ENCODE peak calls at places on chromosomes 2 and 18, in eight cellular contexts. L is GM23338; P is heart left ventricle; K is Peyer's patch; X is HL-60; C is CD8-positive, alpha-beta T cell; Q is foreskin fibroblast; V is brain microvascular endothelial cell. J is an unnamed sample.

GRCh38 chr2:147008481-147008880 is 836.3 kb upstream of the ACVR2A start:
- DNase-seq in V (no peak), P (no peak), K (no peak), Q (peak), X (no peak), C (no peak), L (no peak), J (no peak)

GRCh38 chr18:76948345-76948744 is 126.0 kb downstream of the ZNF236 start:
- DNase-seq in C (no peak), Q (no peak), V (no peak), P (no peak), L (no peak), X (no peak), K (no peak), J (no peak)

GRCh38 chr2:168348076-168348475 is 100.7 kb upstream of the STK39 start:
- DNase-seq in X (peak), Q (peak), V (peak), L (peak), C (no peak), P (no peak), K (no peak), J (peak)

GRCh38 chr2:135948642-135949355 is 36.6 kb downstream of the DARS1 start:
- DNase-seq in C (peak), K (no peak), V (peak), L (no peak), Q (peak), P (no peak), X (no peak), J (no peak)

GRCh38 chr2:64404002-64404731 is 49.8 kb upstream of the LGALSL start:
- DNase-seq in V (peak), P (peak), Q (peak), C (no peak), X (no peak), K (peak), L (peak), J (peak)

GRCh38 chr2:161486111-161486510 is 70.0 kb downstream of the TBR1 start:
- DNase-seq in C (no peak), Q (peak), P (no peak), X (no peak), L (no peak), V (no peak), K (no peak), J (no peak)

GRCh38 chr2:7203056-7203467 is 285.9 kb downstream of the RNF144A start:
- DNase-seq in L (peak), Q (peak), P (peak), X (peak), K (peak), V (peak), C (peak), J (peak)

GRCh38 chr2:44935854-44936185 is 5.7 kb upstream of the SIX3 start:
- DNase-seq in Q (no peak), P (no peak), K (no peak), V (no peak), C (no peak), L (no peak), X (no peak), J (no peak)

GRCh38 chr2:133532919-133533318 is 35.3 kb downstream of the NCKAP5 start:
- DNase-seq in L (no peak), V (no peak), Q (peak), P (no peak), K (no peak), X (no peak), C (no peak), J (no peak)

GRCh38 chr2:168841445-168841844 is 39.0 kb downstream of the NOSTRIN start:
- DNase-seq in V (no peak), C (no peak), X (no peak), Q (no peak), K (no peak), L (no peak), P (no peak), J (no peak)

GRCh38 chr18:37385846-37386435 is 179.7 kb downstream of the CELF4 start:
- DNase-seq in P (no peak), V (no peak), L (peak), Q (peak), K (no peak), X (no peak), C (no peak), J (no peak)

GRCh38 chr18:75009296-75009695 is 199.6 kb downstream of the PTGR3 start:
- DNase-seq in X (no peak), K (no peak), V (no peak), C (no peak), Q (no peak), P (no peak), L (no peak), J (no peak)

GRCh38 chr2:15795426-15795825 is 144.9 kb upstream of the MYCN start:
- DNase-seq in C (no peak), P (peak), K (no peak), V (no peak), X (no peak), L (no peak), Q (no peak), J (no peak)

GRCh38 chr2:142075826-142076225 is 55.0 kb downstream of the LRP1B start:
- DNase-seq in P (no peak), K (no peak), X (no peak), V (no peak), C (no peak), L (no peak), Q (no peak), J (no peak)

GRCh38 chr2:3472296-3472695 is 47.0 kb downstream of the ADI1 start:
- DNase-seq in K (no peak), X (no peak), C (no peak), V (no peak), P (no peak), Q (no peak), L (no peak), J (no peak)

GRCh38 chr2:104443137-104443536 is 410.8 kb upstream of the POU3F3 start:
- DNase-seq in P (no peak), Q (no peak), L (no peak), X (peak), K (no peak), V (no peak), C (no peak), J (no peak)

GRCh38 chr2:210443527-210443926 is 33.0 kb downstream of the LANCL1 start:
- DNase-seq in P (no peak), K (no peak), L (peak), C (no peak), V (no peak), X (no peak), Q (no peak), J (no peak)

GRCh38 chr18:36179562-36180334 is 7.5 kb upstream of the MOCOS start:
- DNase-seq in L (no peak), Q (peak), P (peak), X (peak), K (no peak), V (peak), C (no peak), J (peak)

GRCh38 chr2:43943323-43943722 is 52.5 kb downstream of the LRPPRC start:
- DNase-seq in Q (no peak), C (no peak), V (no peak), P (no peak), X (no peak), L (peak), K (no peak), J (no peak)

GRCh38 chr2:157875720-157876065 is 437 bp downstream of the ACVR1 start:
- DNase-seq in C (peak), L (peak), Q (no peak), K (peak), V (no peak), P (no peak), X (no peak), J (no peak)

GRCh38 chr2:230913812-230914211 is 11.2 kb downstream of the GPR55 start:
- DNase-seq in P (peak), C (no peak), Q (no peak), K (no peak), L (no peak), V (no peak), X (peak), J (no peak)

GRCh38 chr2:174342600-174343342 is 8.0 kb downstream of the SP9 start:
- DNase-seq in K (no peak), X (no peak), P (no peak), Q (no peak), V (no peak), C (no peak), L (peak), J (no peak)

GRCh38 chr2:218961651-218962570 is 2.4 kb downstream of the CDK5R2 start:
- DNase-seq in Q (no peak), L (peak), K (no peak), P (no peak), X (no peak), C (no peak), V (no peak), J (no peak)
- H3K4me3 ChIP-seq in Q (no peak), L (peak), K (no peak), P (no peak), X (no peak), C (no peak), V (no peak), J (no peak)

DNA sequence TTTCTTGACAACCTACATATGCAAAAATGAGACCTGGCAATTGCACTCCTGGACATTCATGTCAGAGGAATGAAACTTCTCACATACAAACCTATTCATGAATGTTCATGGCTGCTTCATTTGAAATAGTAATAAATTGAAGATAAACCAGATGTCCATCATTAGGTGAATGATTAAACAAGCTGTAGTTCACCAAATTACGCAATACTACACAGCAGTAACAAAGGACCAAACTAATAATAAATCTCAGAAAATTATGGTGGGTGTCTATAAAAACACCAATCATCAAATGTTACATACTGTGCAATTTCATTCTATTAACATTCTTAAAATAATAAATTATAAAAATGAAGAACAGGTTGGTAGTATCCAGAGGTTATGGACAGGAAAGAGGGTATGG is 13.5 kb downstream of the DOK6 start:
- DNase-seq in C (no peak), K (no peak), V (no peak), P (no peak), Q (no peak), L (no peak), X (no peak), J (no peak)
- H3K4me3 ChIP-seq in C (no peak), K (no peak), V (no peak), P (no peak), Q (no peak), L (no peak), X (no peak), J (no peak)

GRCh38 chr18:9066817-9067306 is 35.6 kb upstream of the NDUFV2 start:
- DNase-seq in L (no peak), V (no peak), C (no peak), K (no peak), Q (no peak), X (no peak), P (no peak), J (no peak)

GRCh38 chr18:9068346-9068745 is 34.2 kb upstream of the NDUFV2 start:
- DNase-seq in Q (no peak), K (no peak), C (no peak), P (no peak), L (no peak), V (no peak), X (no peak), J (no peak)

GRCh38 chr18:9066358-9066757 is 36.1 kb upstream of the NDUFV2 start:
- DNase-seq in L (no peak), K (no peak), P (no peak), C (no peak), V (no peak), Q (no peak), X (no peak), J (no peak)

GRCh38 chr18:9067823-9068222 is 34.7 kb upstream of the NDUFV2 start:
- DNase-seq in C (no peak), X (no peak), P (no peak), L (no peak), V (no peak), K (no peak), Q (no peak), J (no peak)

GRCh38 chr18:9065864-9066263 is 36.6 kb upstream of the NDUFV2 start:
- DNase-seq in P (no peak), K (no peak), X (no peak), V (no peak), L (no peak), Q (no peak), C (no peak), J (no peak)
- H3K4me3 ChIP-seq in P (no peak), K (no peak), X (no peak), V (no peak), L (no peak), Q (no peak), C (no peak), J (no peak)

DNA sequence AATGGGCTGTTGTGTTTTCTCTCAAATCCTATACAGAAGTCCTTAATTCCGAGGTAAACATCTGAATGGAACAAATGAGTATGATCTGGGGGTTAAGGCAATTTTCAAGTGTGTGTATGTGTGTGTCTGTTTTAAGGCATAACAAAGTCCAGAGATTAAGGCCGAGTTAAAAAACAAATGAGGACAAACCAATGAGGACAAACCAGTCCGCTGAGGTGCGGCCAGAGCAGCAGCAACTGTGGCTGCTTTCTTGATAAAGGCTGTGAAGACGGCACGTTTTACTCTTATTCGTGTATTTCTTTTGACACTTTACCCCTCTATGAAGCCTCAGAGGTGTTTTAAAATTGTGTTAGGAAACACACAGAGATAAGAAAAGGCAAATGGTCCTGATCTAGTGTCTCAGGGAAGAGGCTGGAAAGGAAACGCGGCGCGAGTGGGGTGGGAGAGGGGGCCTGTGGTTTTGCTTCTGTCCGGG is 495 bp upstream of the GULP1 start:
- DNase-seq in V (no peak), P (no peak), K (no peak), L (no peak), Q (peak), X (no peak), C (no peak), J (no peak)
- H3K4me3 ChIP-seq in V (peak), P (peak), K (peak), L (peak), Q (peak), X (no peak), C (no peak), J (peak)

GRCh38 chr2:242085941-242086621 is 216.6 kb downstream of the RTP5 start:
- DNase-seq in P (peak), L (no peak), X (peak), C (no peak), Q (peak), V (no peak), K (peak), J (no peak)
- H3K4me3 ChIP-seq in P (peak), L (no peak), X (no peak), C (no peak), Q (no peak), V (no peak), K (no peak), J (no peak)

GRCh38 chr2:165793779-165794519 is at the start of gene GALNT3:
- DNase-seq in C (peak), K (peak), Q (peak), L (peak), P (peak), X (peak), V (no peak), J (no peak)

GRCh38 chr2:165793161-165793778 is 777 bp downstream of the GALNT3 start:
- DNase-seq in V (peak), Q (peak), K (peak), L (peak), P (peak), C (no peak), X (peak), J (no peak)

GRCh38 chr2:165794520-165794882 is 454 bp upstream of the GALNT3 start:
- DNase-seq in K (peak), P (peak), L (peak), C (peak), V (peak), Q (peak), X (peak), J (no peak)

GRCh38 chr2:165796129-165796528 is 2.1 kb upstream of the GALNT3 start:
- DNase-seq in Q (no peak), K (no peak), X (no peak), P (no peak), L (no peak), C (no peak), V (no peak), J (no peak)

DNA sequence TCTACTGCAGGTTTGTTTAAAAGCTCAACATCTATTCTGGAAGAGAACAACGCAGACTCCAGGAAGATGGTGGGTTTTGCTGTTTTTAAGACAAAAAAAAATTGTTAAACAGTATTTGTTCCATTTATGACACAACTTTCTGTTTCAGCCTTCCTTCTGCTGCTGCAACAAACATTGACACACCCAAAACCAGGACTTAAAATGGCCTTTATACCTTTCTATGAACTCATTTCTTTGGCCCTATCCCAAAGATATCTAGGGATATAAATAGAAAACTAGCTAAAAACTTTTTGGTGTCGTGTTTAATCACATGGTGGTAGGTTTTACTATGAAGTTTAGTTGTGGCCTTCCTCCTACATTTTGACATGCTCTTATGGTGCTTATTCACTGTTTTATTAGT is 964 bp upstream of the GALNT3 start:
- DNase-seq in P (no peak), X (no peak), C (no peak), L (no peak), K (no peak), V (no peak), Q (no peak), J (no peak)
- H3K4me3 ChIP-seq in P (peak), X (peak), C (peak), L (peak), K (peak), V (no peak), Q (peak), J (peak)

GRCh38 chr2:19357383-19358241 is 811 bp downstream of the OSR1 start:
- DNase-seq in Q (peak), C (no peak), P (no peak), L (peak), X (no peak), V (no peak), K (no peak), J (no peak)
- H3K4me3 ChIP-seq in Q (peak), C (peak), P (peak), L (peak), X (no peak), V (peak), K (peak), J (peak)

GRCh38 chr2:224958873-224959272 is 83.4 kb downstream of the DOCK10 start:
- DNase-seq in C (no peak), X (no peak), P (no peak), Q (peak), L (no peak), K (no peak), V (no peak), J (no peak)

GRCh38 chr2:224954980-224955379 is 87.3 kb downstream of the DOCK10 start:
- DNase-seq in P (no peak), K (no peak), V (no peak), X (no peak), C (no peak), Q (no peak), L (no peak), J (no peak)

GRCh38 chr2:224958466-224958857 is 83.8 kb downstream of the DOCK10 start:
- DNase-seq in V (no peak), Q (peak), X (no peak), P (no peak), L (no peak), C (no peak), K (no peak), J (no peak)

GRCh38 chr2:224956706-224957105 is 85.6 kb downstream of the DOCK10 start:
- DNase-seq in X (no peak), K (no peak), V (no peak), Q (no peak), L (no peak), P (no peak), C (no peak), J (no peak)

GRCh38 chr2:224957540-224958465 is 84.5 kb downstream of the DOCK10 start:
- DNase-seq in K (peak), Q (peak), L (no peak), C (no peak), V (no peak), X (no peak), P (no peak), J (no peak)
- H3K4me3 ChIP-seq in K (no peak), Q (peak), L (no peak), C (no peak), V (no peak), X (no peak), P (no peak), J (no peak)

DNA sequence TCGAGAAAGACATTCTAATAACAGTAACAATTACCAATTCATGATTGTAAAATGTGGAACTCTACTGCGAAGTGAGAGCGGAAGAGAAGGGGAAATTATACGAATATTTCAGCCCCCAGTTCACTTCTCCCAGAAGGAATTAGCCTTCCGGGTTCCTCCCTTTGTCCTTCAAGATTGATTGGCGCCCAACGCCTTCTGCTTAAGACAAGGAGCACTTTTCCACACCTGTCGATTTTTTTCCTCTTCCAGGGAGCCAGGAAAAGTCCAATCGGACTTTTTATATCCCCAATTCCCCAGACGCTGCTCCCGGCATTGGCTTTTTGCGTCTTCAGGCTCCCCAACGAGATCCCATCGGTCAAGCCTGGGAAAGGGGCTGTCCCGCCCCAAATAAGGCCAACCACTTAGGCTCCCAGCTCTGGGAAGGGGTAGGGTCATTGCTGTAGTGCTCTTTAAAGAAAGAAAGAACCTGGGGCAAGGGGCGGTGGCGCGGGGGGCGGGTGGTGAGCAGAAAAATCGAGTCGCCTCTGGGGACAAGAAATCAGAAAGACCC is 1.5 kb downstream of the DSC2 start:
- DNase-seq in Q (no peak), V (no peak), C (no peak), P (peak), X (no peak), L (peak), K (no peak), J (no peak)
- H3K4me3 ChIP-seq in Q (no peak), V (peak), C (no peak), P (peak), X (peak), L (peak), K (peak), J (peak)

DNA sequence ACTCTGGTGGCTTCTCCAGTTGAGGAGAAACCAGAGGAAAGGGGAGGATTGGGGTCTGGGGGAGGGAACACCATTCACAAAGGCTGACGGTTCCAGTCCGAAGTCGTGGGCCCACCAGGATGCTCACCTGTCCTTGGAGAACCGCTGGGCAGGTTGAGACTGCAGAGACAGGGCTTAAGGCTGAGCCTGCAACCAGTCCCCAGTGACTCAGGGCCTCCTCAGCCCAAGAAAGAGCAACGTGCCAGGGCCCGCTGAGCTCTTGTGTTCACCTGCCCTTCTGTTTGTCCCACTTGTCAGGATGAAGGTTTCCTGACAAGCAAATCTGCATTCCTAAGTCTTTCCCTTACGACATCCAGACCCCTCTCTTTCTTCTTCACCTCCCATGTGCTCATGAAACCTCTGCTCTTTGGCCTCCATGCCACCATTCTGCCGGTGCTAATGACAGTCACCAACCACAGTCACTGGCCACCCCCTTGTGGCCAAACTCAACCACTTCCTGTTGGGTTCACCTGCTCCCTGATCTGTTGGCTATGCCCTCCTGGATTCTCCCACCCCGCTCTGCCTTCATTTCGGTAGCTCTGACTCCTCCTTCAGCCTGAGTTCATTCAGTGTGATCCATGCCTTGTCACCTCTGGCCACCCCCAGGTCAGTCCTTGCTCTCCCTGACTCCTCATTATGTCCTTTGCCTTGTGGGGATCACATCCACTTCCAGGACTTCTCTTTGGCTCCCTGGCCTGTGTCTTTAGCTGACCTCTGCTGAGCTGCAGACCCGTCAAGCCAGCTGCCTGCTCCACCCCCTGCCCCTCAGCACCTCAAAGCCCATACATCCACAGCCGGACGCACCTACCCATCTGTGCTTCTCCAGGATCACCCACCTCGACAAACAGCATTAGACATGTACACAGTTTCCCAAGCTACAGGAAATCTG is 17.6 kb downstream of the EMX1 start:
- DNase-seq in V (no peak), C (no peak), Q (no peak), K (no peak), L (peak), X (peak), P (no peak), J (no peak)
- H3K4me3 ChIP-seq in V (no peak), C (no peak), Q (no peak), K (no peak), L (no peak), X (no peak), P (no peak), J (no peak)

J was measured in skeletal muscle cell.